ENCODE peak calls at places on chromosomes 12 and 14, in five cellular contexts. F, O, Y, C and P are unnamed samples.

GRCh38 chr14:30988509-30988908 is 36.9 kb upstream of the AP4S1 start:
- DNase-seq in O (no peak), F (peak), C (no peak), Y (no peak), P (no peak)

GRCh38 chr12:65565601-65566560 is 258.4 kb upstream of the HMGA2 start:
- DNase-seq in O (peak), Y (no peak), C (no peak), F (peak), P (no peak)

GRCh38 chr12:95548056-95548538 is 3.2 kb downstream of the USP44 start:
- DNase-seq in C (no peak), O (peak), F (peak), Y (no peak), P (peak)

GRCh38 chr12:54299515-54300266 is 1.1 kb downstream of the NFE2 start:
- DNase-seq in F (no peak), Y (no peak), O (no peak), C (no peak), P (no peak)

GRCh38 chr14:84963518-84963917 is 566.4 kb upstream of the FLRT2 start:
- DNase-seq in O (no peak), C (no peak), F (no peak), Y (no peak), P (no peak)

GRCh38 chr12:77231548-77231947 is 166.2 kb upstream of the E2F7 start:
- DNase-seq in C (no peak), Y (no peak), F (no peak), O (no peak), P (no peak)

GRCh38 chr12:1793426-1794210 is 26.7 kb upstream of the LRTM2 start:
- DNase-seq in O (no peak), F (no peak), C (no peak), Y (no peak), P (no peak)

GRCh38 chr12:80470403-80470802 is 26.4 kb downstream of the PTPRQ start:
- DNase-seq in Y (no peak), F (no peak), O (no peak), C (no peak), P (no peak)

GRCh38 chr12:52385226-52385702 is at the start of gene KRT84:
- DNase-seq in Y (no peak), O (no peak), C (no peak), F (no peak), P (no peak)

GRCh38 chr12:63994704-63995103 is 150.2 kb downstream of the SRGAP1 start:
- DNase-seq in C (no peak), Y (no peak), F (no peak), O (no peak), P (no peak)